ENCODE peak calls at places on chromosomes 5 and 9, in seven cellular contexts. Q, S, Z, M, D, W and H are unnamed samples.

GRCh38 chr5:140408750-140409241 is 7.2 kb downstream of the ANKHD1 start:
- DNase-seq in Q (peak), S (no peak), Z (no peak), M (no peak), D (no peak), W (no peak), H (no peak)

GRCh38 chr9:135544981-135545635 is 818 bp upstream of the OBP2A start:
- DNase-seq in Q (no peak), S (no peak), Z (no peak), M (no peak), D (no peak), W (no peak), H (no peak)

GRCh38 chr9:503331-503730 is 288.7 kb downstream of the DOCK8 start:
- DNase-seq in Q (no peak), S (no peak), Z (no peak), M (no peak), D (no peak), W (no peak), H (no peak)

GRCh38 chr5:167167191-167167590 is 1124.3 kb upstream of the WWC1 start:
- DNase-seq in Q (no peak), S (peak), Z (no peak), M (no peak), D (no peak), W (no peak), H (no peak)

GRCh38 chr5:8814081-8814480 is 731.8 kb downstream of the SEMA5A start:
- DNase-seq in Q (no peak), S (no peak), Z (no peak), M (no peak), D (no peak), W (no peak), H (no peak)

GRCh38 chr5:110441035-110441434 is 285.4 kb downstream of the TMEM232 start:
- DNase-seq in Q (no peak), S (peak), Z (no peak), M (no peak), D (no peak), W (no peak), H (no peak)

GRCh38 chr9:82024931-82025330 is 36.4 kb downstream of the SPATA31D1 start:
- DNase-seq in Q (no peak), S (no peak), Z (no peak), M (no peak), D (no peak), W (no peak), H (no peak)

GRCh38 chr9:90022474-90022873 is 417.7 kb downstream of the GADD45G start:
- DNase-seq in Q (no peak), S (no peak), Z (no peak), M (no peak), D (no peak), W (no peak), H (no peak)

GRCh38 chr5:68965926-68966325 is 127.9 kb upstream of the SLC30A5 start:
- DNase-seq in Q (no peak), S (no peak), Z (no peak), M (no peak), D (no peak), W (no peak), H (no peak)

GRCh38 chr5:179292681-179293080 is 52.6 kb downstream of the ADAMTS2 start:
- DNase-seq in Q (no peak), S (no peak), Z (no peak), M (no peak), D (no peak), W (no peak), H (no peak)

GRCh38 chr5:90264930-90265857 is 144.4 kb downstream of the CETN3 start:
- DNase-seq in Q (peak), S (peak), Z (peak), M (peak), D (peak), W (peak), H (peak)

GRCh38 chr5:115898656-115899055 is 56.9 kb downstream of the AP3S1 start:
- DNase-seq in Q (no peak), S (no peak), Z (no peak), M (no peak), D (no peak), W (no peak), H (no peak)

GRCh38 chr5:136064510-136064909 is 35.7 kb downstream of the TGFBI start:
- DNase-seq in Q (no peak), S (peak), Z (no peak), M (no peak), D (no peak), W (no peak), H (no peak)
- TF ChIP-seq CTCF in Q (no peak), S (no peak), Z (no peak), M (peak), D (no peak), W (peak), H (no peak)

DNA sequence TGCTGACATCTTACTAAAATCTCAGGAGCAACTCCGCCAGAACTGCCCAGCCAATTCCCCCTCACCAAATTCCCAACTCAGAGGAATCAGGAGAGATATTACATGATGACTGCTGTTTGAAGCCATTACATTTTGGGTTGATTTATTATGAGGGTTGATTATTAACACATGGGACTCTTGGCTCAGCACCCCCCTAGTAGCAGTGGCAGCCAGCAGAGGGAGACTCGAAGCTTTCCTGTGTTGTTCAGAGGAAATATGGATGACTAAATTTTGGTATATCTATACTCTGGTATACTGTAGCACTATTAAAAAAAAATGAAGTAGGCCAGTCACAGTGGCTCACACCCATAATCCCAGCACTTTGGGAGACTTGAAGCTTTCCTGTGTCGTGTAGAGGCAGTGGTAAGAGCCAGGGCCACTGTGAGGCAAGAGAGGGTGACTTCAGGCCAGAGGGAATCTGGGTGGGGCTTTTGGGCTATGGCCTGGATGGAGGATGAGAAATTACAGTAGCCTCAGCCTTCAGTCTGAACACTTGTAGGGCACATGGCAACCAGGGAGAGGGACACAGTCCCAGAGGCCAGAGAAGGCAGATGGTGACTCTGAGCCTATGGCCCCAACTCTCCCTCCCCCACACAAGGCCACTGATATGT is 111.4 kb downstream of the LHX2 start:
- DNase-seq in Q (no peak), S (peak), Z (no peak), M (no peak), D (no peak), W (no peak), H (no peak)
- TF ChIP-seq CTCF in Q (no peak), S (peak), Z (no peak), M (no peak), D (no peak), W (no peak), H (peak)

GRCh38 chr9:126119731-126120130 is 206.9 kb upstream of the MVB12B start:
- DNase-seq in Q (no peak), S (no peak), Z (no peak), M (no peak), D (no peak), W (no peak), H (no peak)

GRCh38 chr9:126114850-126115460 is 211.7 kb upstream of the MVB12B start:
- DNase-seq in Q (no peak), S (no peak), Z (no peak), M (no peak), D (no peak), W (no peak), H (peak)

GRCh38 chr9:126117158-126117425 is 209.5 kb upstream of the MVB12B start:
- DNase-seq in Q (no peak), S (no peak), Z (no peak), M (no peak), D (no peak), W (no peak), H (no peak)

GRCh38 chr9:126116351-126117157 is 210.1 kb upstream of the MVB12B start:
- DNase-seq in Q (no peak), S (no peak), Z (no peak), M (no peak), D (no peak), W (no peak), H (no peak)

GRCh38 chr9:126117631-126118030 is 209.0 kb upstream of the MVB12B start:
- DNase-seq in Q (no peak), S (no peak), Z (no peak), M (no peak), D (no peak), W (no peak), H (no peak)
- TF ChIP-seq CTCF in Q (no peak), S (no peak), Z (no peak), M (no peak), D (no peak), W (no peak), H (no peak)

GRCh38 chr5:23139338-23140171 is 286.4 kb upstream of the CDH12 start:
- DNase-seq in Q (no peak), S (peak), Z (no peak), M (no peak), D (no peak), W (no peak), H (no peak)
- TF ChIP-seq CTCF in Q (no peak), S (no peak), Z (peak), M (peak), D (no peak), W (peak), H (peak)

DNA sequence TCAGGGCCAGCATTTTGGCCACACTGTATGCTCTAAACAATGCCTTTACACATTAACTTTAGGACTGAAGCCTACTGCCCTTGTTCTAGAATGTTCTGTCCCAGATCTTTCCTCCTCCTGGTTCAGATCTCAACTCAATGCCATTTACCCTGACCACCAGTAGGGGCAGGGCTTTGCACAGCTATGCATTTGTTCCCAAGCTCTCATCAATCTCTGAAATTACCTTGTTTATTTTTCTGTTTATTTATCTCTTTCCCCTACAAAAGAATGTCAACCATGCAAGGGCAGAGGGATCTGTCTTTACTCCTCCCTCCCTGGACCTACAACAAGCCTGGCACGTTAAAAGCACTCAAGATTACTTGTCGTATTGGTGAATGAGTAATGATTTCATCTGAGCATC is 612.9 kb downstream of the BNC2 start:
- DNase-seq in Q (no peak), S (peak), Z (no peak), M (no peak), D (no peak), W (no peak), H (no peak)
- TF ChIP-seq CTCF in Q (peak), S (peak), Z (peak), M (peak), D (peak), W (peak), H (peak)

GRCh38 chr5:92923885-92924284 is 657.1 kb downstream of the NR2F1-AS1 start:
- DNase-seq in Q (no peak), S (no peak), Z (no peak), M (no peak), D (no peak), W (no peak), H (no peak)
- TF ChIP-seq CTCF in Q (no peak), S (no peak), Z (no peak), M (no peak), D (no peak), W (no peak), H (no peak)